ENCODE peak calls at places on chromosome 16, in five cellular contexts. U, Y, E, T and V are unnamed samples.

GRCh38 chr16:29876578-29877249 is 13.7 kb upstream of the CDIPT start:
- DNase-seq in T (no peak), Y (no peak), E (no peak), U (no peak), V (no peak)

GRCh38 chr16:31712064-31712540 is 161.5 kb upstream of the ZNF267 start:
- DNase-seq in U (no peak), T (no peak), Y (no peak), E (no peak), V (no peak)

GRCh38 chr16:69334696-69335095 is 4.3 kb upstream of the PDF start:
- DNase-seq in U (no peak), T (no peak), Y (no peak), E (no peak), V (no peak)

GRCh38 chr16:74466872-74467271 is 45.6 kb upstream of the CLEC18B start:
- DNase-seq in U (no peak), T (no peak), E (no peak), Y (no peak), V (no peak)

GRCh38 chr16:53768593-53768992 is 64.6 kb downstream of the FTO start:
- DNase-seq in E (no peak), T (no peak), U (peak), Y (no peak), V (peak)

GRCh38 chr16:55240933-55241332 is 83.1 kb upstream of the IRX6 start:
- DNase-seq in E (no peak), T (no peak), U (no peak), Y (no peak), V (no peak)

GRCh38 chr16:89017543-89017942 is 40.5 kb upstream of the CBFA2T3 start:
- DNase-seq in T (no peak), E (no peak), U (no peak), Y (no peak), V (no peak)

GRCh38 chr16:89955001-89955685 is 6.6 kb downstream of the DEF8 start:
- DNase-seq in E (no peak), U (no peak), T (no peak), Y (no peak), V (no peak)

GRCh38 chr16:3400446-3400778 is 392 bp downstream of the ZSCAN32 start:
- DNase-seq in E (no peak), T (no peak), U (no peak), Y (no peak), V (no peak)

GRCh38 chr16:23837553-23838308 is 1.9 kb downstream of the PRKCB start:
- DNase-seq in T (no peak), E (no peak), Y (no peak), U (no peak), V (no peak)

GRCh38 chr16:55044366-55044975 is 113.8 kb downstream of the IRX5 start:
- DNase-seq in U (no peak), T (no peak), Y (no peak), E (no peak), V (no peak)

GRCh38 chr16:75942901-75943300 is 216.6 kb upstream of the CPHXL start:
- DNase-seq in U (no peak), E (no peak), T (no peak), Y (no peak), V (no peak)

GRCh38 chr16:88403794-88404581 is 21.2 kb downstream of the ZNF469 start:
- DNase-seq in Y (no peak), U (peak), T (no peak), E (no peak), V (no peak)

GRCh38 chr16:72908362-72908838 is 139.5 kb downstream of the ZFHX3 start:
- DNase-seq in T (no peak), E (no peak), U (no peak), Y (no peak), V (no peak)

GRCh38 chr16:20898938-20899502 is 1.1 kb downstream of the DCUN1D3 start:
- DNase-seq in U (peak), E (no peak), T (no peak), Y (no peak), V (no peak)

GRCh38 chr16:53429221-53429943 is 4.9 kb upstream of the RBL2 start:
- DNase-seq in T (no peak), U (peak), E (no peak), Y (no peak), V (no peak)

GRCh38 chr16:77618951-77619350 is 103.4 kb upstream of the NUDT7 start:
- DNase-seq in E (no peak), U (no peak), Y (no peak), T (no peak), V (no peak)

GRCh38 chr16:87203060-87203656 is 114.0 kb downstream of the C16orf95 start:
- DNase-seq in T (no peak), U (peak), Y (peak), E (no peak), V (peak)

GRCh38 chr16:79850348-79850747 is 249.8 kb upstream of the MAF start:
- DNase-seq in U (no peak), T (peak), E (no peak), Y (no peak), V (no peak)

GRCh38 chr16:27273670-27274522 is 5.3 kb upstream of the NSMCE1 start:
- DNase-seq in T (no peak), Y (no peak), E (no peak), U (peak), V (no peak)

GRCh38 chr16:31148281-31148728 is 1.6 kb downstream of the PRSS36 start:
- DNase-seq in E (no peak), T (peak), Y (no peak), U (no peak), V (no peak)

GRCh38 chr16:83652898-83653297 is 154.9 kb upstream of the HSBP1 start:
- DNase-seq in Y (no peak), T (no peak), U (no peak), E (no peak), V (no peak)

GRCh38 chr16:67447508-67448076 is 16.7 kb downstream of the HSD11B2 start:
- DNase-seq in T (no peak), Y (no peak), E (no peak), U (peak), V (peak)

GRCh38 chr16:11542069-11542775 is 44.5 kb downstream of the LITAF start:
- DNase-seq in U (no peak), Y (no peak), T (no peak), E (no peak), V (no peak)

GRCh38 chr16:53789159-53789558 is 85.2 kb downstream of the FTO start:
- DNase-seq in T (no peak), Y (no peak), U (peak), E (no peak), V (no peak)

GRCh38 chr16:81581107-81581506 is 136.5 kb downstream of the CMIP start:
- DNase-seq in E (peak), T (peak), Y (no peak), U (no peak), V (no peak)

GRCh38 chr16:1825381-1825863 is 1.2 kb downstream of the HAGH start:
- DNase-seq in U (no peak), T (no peak), Y (no peak), E (no peak), V (no peak)

GRCh38 chr16:72983241-72983640 is 64.7 kb downstream of the ZFHX3 start:
- DNase-seq in E (no peak), T (no peak), Y (no peak), U (no peak), V (no peak)

GRCh38 chr16:84138824-84139627 is 6.0 kb downstream of the HSDL1 start:
- DNase-seq in E (no peak), U (peak), Y (no peak), T (no peak), V (no peak)